ENCODE peak calls at places on chromosomes 7 and 10, in ten cellular contexts. One of them, this sample, is unnamed.

GRCh38 chr10:30456262-30456661 is 22.3 kb downstream of the MAP3K8 start:
- DNase-seq in kidney epithelial cell: no peak
- DNase-seq in mucosa of descending colon: no peak
- DNase-seq in thyroid gland: no peak
- DNase-seq in cardiac muscle cell: no peak
- DNase-seq in fibroblast of lung: no peak
- DNase-seq in psoas muscle: no peak
- DNase-seq in body of pancreas: no peak
- DNase-seq in mammary epithelial cell: no peak
- DNase-seq in hepatocyte: no peak
- DNase-seq in this sample: peak; percentile 48

GRCh38 chr7:135508853-135509588 is 881 bp downstream of the CNOT4 start:
- DNase-seq in mucosa of descending colon: no peak
- DNase-seq in body of pancreas: peak; percentile 16
- DNase-seq in hepatocyte: peak; percentile 39
- DNase-seq in fibroblast of lung: peak; percentile 34
- DNase-seq in mammary epithelial cell: peak; percentile 44
- DNase-seq in kidney epithelial cell: no peak
- DNase-seq in psoas muscle: no peak
- DNase-seq in cardiac muscle cell: peak; percentile 34
- DNase-seq in thyroid gland: peak; percentile 18
- DNase-seq in this sample: no peak

GRCh38 chr10:109306698-109307097 is 616.6 kb downstream of the XPNPEP1 start:
- DNase-seq in cardiac muscle cell: no peak
- DNase-seq in hepatocyte: no peak
- DNase-seq in kidney epithelial cell: no peak
- DNase-seq in thyroid gland: no peak
- DNase-seq in psoas muscle: no peak
- DNase-seq in fibroblast of lung: peak; percentile 32
- DNase-seq in body of pancreas: no peak
- DNase-seq in mammary epithelial cell: no peak
- DNase-seq in mucosa of descending colon: no peak
- DNase-seq in this sample: no peak

GRCh38 chr10:112562803-112563663 is 116.0 kb downstream of the VTI1A start:
- DNase-seq in hepatocyte: peak; percentile 8
- DNase-seq in kidney epithelial cell: no peak
- DNase-seq in fibroblast of lung: peak; percentile 28
- DNase-seq in thyroid gland: no peak
- DNase-seq in psoas muscle: no peak
- DNase-seq in body of pancreas: no peak
- DNase-seq in mucosa of descending colon: no peak
- DNase-seq in mammary epithelial cell: no peak
- DNase-seq in cardiac muscle cell: peak; percentile 39
- DNase-seq in this sample: no peak

GRCh38 chr7:128073671-128074070 is 42.4 kb upstream of the LRRC4 start:
- DNase-seq in fibroblast of lung: no peak
- DNase-seq in body of pancreas: no peak
- DNase-seq in thyroid gland: no peak
- DNase-seq in cardiac muscle cell: no peak
- DNase-seq in kidney epithelial cell: no peak
- DNase-seq in mammary epithelial cell: no peak
- DNase-seq in hepatocyte: no peak
- DNase-seq in mucosa of descending colon: no peak
- DNase-seq in psoas muscle: peak; percentile 15
- DNase-seq in this sample: no peak

GRCh38 chr10:655184-655583 is 34.3 kb downstream of the DIP2C start:
- DNase-seq in mammary epithelial cell: no peak
- DNase-seq in body of pancreas: no peak
- DNase-seq in psoas muscle: no peak
- DNase-seq in fibroblast of lung: no peak
- DNase-seq in hepatocyte: no peak
- DNase-seq in mucosa of descending colon: no peak
- DNase-seq in kidney epithelial cell: no peak
- DNase-seq in thyroid gland: no peak
- DNase-seq in cardiac muscle cell: no peak
- DNase-seq in this sample: no peak

GRCh38 chr7:130845581-130846085 is 111.6 kb upstream of the KLF14 start:
- DNase-seq in kidney epithelial cell: no peak
- DNase-seq in mammary epithelial cell: peak; percentile 90
- DNase-seq in fibroblast of lung: peak; percentile 89
- DNase-seq in mucosa of descending colon: no peak
- DNase-seq in thyroid gland: no peak
- DNase-seq in body of pancreas: no peak
- DNase-seq in psoas muscle: no peak
- DNase-seq in hepatocyte: no peak
- DNase-seq in cardiac muscle cell: peak; percentile 46
- DNase-seq in this sample: no peak

GRCh38 chr7:70426249-70426880 is 705.6 kb upstream of the GALNT17 start:
- DNase-seq in fibroblast of lung: no peak
- DNase-seq in body of pancreas: no peak
- DNase-seq in mucosa of descending colon: no peak
- DNase-seq in mammary epithelial cell: no peak
- DNase-seq in thyroid gland: no peak
- DNase-seq in kidney epithelial cell: no peak
- DNase-seq in cardiac muscle cell: no peak
- DNase-seq in psoas muscle: no peak
- DNase-seq in hepatocyte: no peak
- DNase-seq in this sample: peak; percentile 56

GRCh38 chr10:113746188-113746950 is 5.1 kb upstream of the PLEKHS1 start:
- DNase-seq in kidney epithelial cell: no peak
- DNase-seq in thyroid gland: peak; percentile 25
- DNase-seq in psoas muscle: no peak
- DNase-seq in mammary epithelial cell: no peak
- DNase-seq in mucosa of descending colon: peak; percentile 69
- DNase-seq in body of pancreas: no peak
- DNase-seq in cardiac muscle cell: peak; percentile 49
- DNase-seq in fibroblast of lung: peak; percentile 54
- DNase-seq in hepatocyte: peak; percentile 35
- DNase-seq in this sample: no peak

GRCh38 chr10:71710519-71710918 is 9.1 kb downstream of the C10orf105 start:
- DNase-seq in kidney epithelial cell: no peak
- DNase-seq in fibroblast of lung: no peak
- DNase-seq in hepatocyte: no peak
- DNase-seq in thyroid gland: no peak
- DNase-seq in psoas muscle: no peak
- DNase-seq in body of pancreas: no peak
- DNase-seq in cardiac muscle cell: no peak
- DNase-seq in mucosa of descending colon: no peak
- DNase-seq in mammary epithelial cell: no peak
- DNase-seq in this sample: no peak

GRCh38 chr10:71708301-71708703 is 11.3 kb downstream of the C10orf105 start:
- DNase-seq in mammary epithelial cell: no peak
- DNase-seq in thyroid gland: peak; percentile 48
- DNase-seq in mucosa of descending colon: no peak
- DNase-seq in psoas muscle: peak; percentile 75
- DNase-seq in body of pancreas: no peak
- DNase-seq in hepatocyte: peak; percentile 75
- DNase-seq in cardiac muscle cell: peak; percentile 53
- DNase-seq in fibroblast of lung: peak; percentile 19
- DNase-seq in kidney epithelial cell: no peak
- DNase-seq in this sample: peak; percentile 59

GRCh38 chr10:71711052-71711623 is 8.4 kb downstream of the C10orf105 start:
- DNase-seq in fibroblast of lung: no peak
- DNase-seq in kidney epithelial cell: no peak
- DNase-seq in mucosa of descending colon: no peak
- DNase-seq in psoas muscle: no peak
- DNase-seq in body of pancreas: no peak
- DNase-seq in hepatocyte: no peak
- DNase-seq in thyroid gland: no peak
- DNase-seq in mammary epithelial cell: peak; percentile 72
- DNase-seq in cardiac muscle cell: no peak
- DNase-seq in this sample: no peak

GRCh38 chr10:71707240-71707789 is 12.3 kb downstream of the C10orf105 start:
- DNase-seq in mucosa of descending colon: no peak
- DNase-seq in hepatocyte: no peak
- DNase-seq in mammary epithelial cell: no peak
- DNase-seq in thyroid gland: no peak
- DNase-seq in cardiac muscle cell: no peak
- DNase-seq in psoas muscle: no peak
- DNase-seq in body of pancreas: no peak
- DNase-seq in fibroblast of lung: no peak
- DNase-seq in kidney epithelial cell: no peak
- DNase-seq in this sample: no peak

GRCh38 chr10:71708897-71709882 is 10.4 kb downstream of the C10orf105 start:
- DNase-seq in kidney epithelial cell: no peak
- DNase-seq in cardiac muscle cell: no peak
- DNase-seq in mammary epithelial cell: no peak
- DNase-seq in hepatocyte: no peak
- DNase-seq in thyroid gland: no peak
- DNase-seq in mucosa of descending colon: no peak
- DNase-seq in fibroblast of lung: no peak
- DNase-seq in psoas muscle: no peak
- DNase-seq in body of pancreas: no peak
- DNase-seq in this sample: no peak
- TF ChIP-seq CTCF in kidney epithelial cell: no peak
- TF ChIP-seq CTCF in cardiac muscle cell: no peak
- TF ChIP-seq CTCF in mammary epithelial cell: no peak
- TF ChIP-seq CTCF in hepatocyte: no peak
- TF ChIP-seq CTCF in thyroid gland: no peak
- TF ChIP-seq CTCF in mucosa of descending colon: no peak
- TF ChIP-seq CTCF in fibroblast of lung: no peak
- TF ChIP-seq CTCF in psoas muscle: no peak
- TF ChIP-seq CTCF in body of pancreas: no peak
- TF ChIP-seq CTCF in this sample: no peak

GRCh38 chr10:61960396-61961120 is 59.1 kb downstream of the ARID5B start:
- DNase-seq in hepatocyte: no peak
- DNase-seq in mammary epithelial cell: no peak
- DNase-seq in psoas muscle: no peak
- DNase-seq in kidney epithelial cell: no peak
- DNase-seq in body of pancreas: no peak
- DNase-seq in fibroblast of lung: no peak
- DNase-seq in mucosa of descending colon: no peak
- DNase-seq in cardiac muscle cell: no peak
- DNase-seq in thyroid gland: no peak
- DNase-seq in this sample: no peak
- H3K36me3 ChIP-seq in hepatocyte: no peaks in the 10 kb centered on the region
- H3K36me3 ChIP-seq in mammary epithelial cell: no peaks in the 10 kb centered on the region
- H3K36me3 ChIP-seq in psoas muscle: no peaks in the 10 kb centered on the region
- H3K36me3 ChIP-seq in kidney epithelial cell: no peaks in the 10 kb centered on the region
- H3K36me3 ChIP-seq in body of pancreas: no peaks in the 10 kb centered on the region
- H3K36me3 ChIP-seq in fibroblast of lung: peaks cover 4% of the 10 kb centered on the region
- H3K36me3 ChIP-seq in mucosa of descending colon: no peaks in the 10 kb centered on the region
- H3K36me3 ChIP-seq in cardiac muscle cell: no peaks in the 10 kb centered on the region
- H3K36me3 ChIP-seq in thyroid gland: no peaks in the 10 kb centered on the region
- H3K36me3 ChIP-seq in this sample: no peaks in the 10 kb centered on the region

GRCh38 chr10:103493362-103493871 is at the start of gene NEURL1:
- DNase-seq in kidney epithelial cell: no peak
- DNase-seq in hepatocyte: peak; percentile 61
- DNase-seq in psoas muscle: peak; percentile 55
- DNase-seq in mucosa of descending colon: no peak
- DNase-seq in thyroid gland: peak; percentile 16
- DNase-seq in fibroblast of lung: no peak
- DNase-seq in cardiac muscle cell: no peak
- DNase-seq in mammary epithelial cell: no peak
- DNase-seq in body of pancreas: peak; percentile 32
- DNase-seq in this sample: no peak

GRCh38 chr10:103492655-103493261 is 747 bp upstream of the NEURL1 start:
- DNase-seq in fibroblast of lung: no peak
- DNase-seq in thyroid gland: no peak
- DNase-seq in mammary epithelial cell: no peak
- DNase-seq in mucosa of descending colon: no peak
- DNase-seq in cardiac muscle cell: no peak
- DNase-seq in kidney epithelial cell: no peak
- DNase-seq in hepatocyte: no peak
- DNase-seq in body of pancreas: no peak
- DNase-seq in psoas muscle: peak; percentile 9
- DNase-seq in this sample: no peak

GRCh38 chr10:103493911-103494877 is 689 bp downstream of the NEURL1 start:
- DNase-seq in mucosa of descending colon: no peak
- DNase-seq in hepatocyte: peak; percentile 41
- DNase-seq in body of pancreas: peak; percentile 46
- DNase-seq in fibroblast of lung: no peak
- DNase-seq in thyroid gland: no peak
- DNase-seq in cardiac muscle cell: no peak
- DNase-seq in psoas muscle: peak; percentile 60
- DNase-seq in kidney epithelial cell: no peak
- DNase-seq in mammary epithelial cell: no peak
- DNase-seq in this sample: peak; percentile 47

GRCh38 chr10:103490986-103491314 is 2.6 kb upstream of the NEURL1 start:
- DNase-seq in mucosa of descending colon: peak; percentile 16
- DNase-seq in body of pancreas: no peak
- DNase-seq in cardiac muscle cell: no peak
- DNase-seq in thyroid gland: no peak
- DNase-seq in mammary epithelial cell: no peak
- DNase-seq in hepatocyte: no peak
- DNase-seq in psoas muscle: peak; percentile 10
- DNase-seq in kidney epithelial cell: no peak
- DNase-seq in fibroblast of lung: no peak
- DNase-seq in this sample: no peak

DNA sequence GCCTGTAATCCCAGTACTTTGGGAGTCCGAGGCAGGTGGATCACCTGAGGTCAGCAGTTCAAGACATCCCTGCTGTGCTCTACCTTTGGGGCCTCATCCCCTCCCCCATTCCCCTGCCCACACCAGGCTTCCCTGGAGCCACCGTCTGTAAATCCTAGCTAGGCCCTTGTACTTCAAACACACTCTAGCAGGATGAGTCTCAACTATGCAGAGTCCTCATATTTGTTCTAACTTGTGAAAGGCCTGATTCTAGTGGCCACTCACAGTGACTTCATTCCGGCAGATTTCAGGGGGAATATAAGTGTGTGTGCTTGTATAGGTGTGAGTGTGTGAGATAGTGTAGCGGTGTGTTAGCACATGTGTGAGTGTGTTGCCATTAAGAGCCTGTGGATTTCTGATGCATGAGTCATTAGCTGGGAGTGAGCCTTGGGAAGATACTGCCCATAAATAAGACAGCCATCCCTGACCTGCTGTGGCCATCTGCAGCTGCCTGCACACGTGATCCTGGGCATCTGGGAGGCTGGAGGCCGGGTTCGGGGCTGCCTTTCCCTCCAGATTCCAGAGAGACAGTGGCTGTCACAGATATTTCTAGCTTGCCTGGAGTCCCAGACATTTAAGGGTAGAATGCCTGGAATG is 1.7 kb upstream of the NEURL1 start:
- DNase-seq in psoas muscle: peak; percentile 56
- DNase-seq in thyroid gland: no peak
- DNase-seq in mucosa of descending colon: no peak
- DNase-seq in kidney epithelial cell: peak; percentile 97
- DNase-seq in cardiac muscle cell: peak; percentile 91
- DNase-seq in fibroblast of lung: peak; percentile 92
- DNase-seq in body of pancreas: no peak
- DNase-seq in hepatocyte: peak; percentile 88
- DNase-seq in mammary epithelial cell: peak; percentile 84
- DNase-seq in this sample: no peak
- TF ChIP-seq CTCF in psoas muscle: no peak
- TF ChIP-seq CTCF in thyroid gland: no peak
- TF ChIP-seq CTCF in mucosa of descending colon: no peak
- TF ChIP-seq CTCF in kidney epithelial cell: no peak
- TF ChIP-seq CTCF in cardiac muscle cell: no peak
- TF ChIP-seq CTCF in fibroblast of lung: no peak
- TF ChIP-seq CTCF in body of pancreas: no peak
- TF ChIP-seq CTCF in hepatocyte: no peak
- TF ChIP-seq CTCF in mammary epithelial cell: no peak
- TF ChIP-seq CTCF in this sample: no peak

DNA sequence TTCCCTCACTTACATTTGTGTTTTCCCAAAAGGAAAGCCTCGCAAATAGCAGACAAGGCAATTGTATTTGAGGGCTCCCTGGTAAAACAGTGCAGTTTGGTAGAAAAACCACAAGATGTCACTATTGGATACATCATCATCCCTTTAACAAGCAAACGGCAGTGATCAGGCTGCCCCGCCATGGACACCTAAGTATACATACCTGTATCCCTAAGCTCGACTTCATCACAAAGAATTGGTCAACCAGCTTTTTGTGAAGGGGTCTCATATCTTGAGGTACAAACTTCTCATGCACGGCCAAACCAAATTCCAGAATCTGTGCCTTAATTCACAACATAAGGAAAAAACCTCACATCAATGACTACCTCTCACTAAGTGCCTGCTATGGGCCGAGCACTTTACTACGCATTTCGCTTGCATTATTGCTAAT is 179.5 kb upstream of the IMMP2L start:
- DNase-seq in hepatocyte: peak; percentile 82
- DNase-seq in psoas muscle: no peak
- DNase-seq in kidney epithelial cell: no peak
- DNase-seq in mucosa of descending colon: no peak
- DNase-seq in fibroblast of lung: peak; percentile 63
- DNase-seq in body of pancreas: peak; percentile 71
- DNase-seq in cardiac muscle cell: peak; percentile 84
- DNase-seq in thyroid gland: peak; percentile 62
- DNase-seq in mammary epithelial cell: peak; percentile 60
- DNase-seq in this sample: no peak
- H3K36me3 ChIP-seq in hepatocyte: no peaks in the 10 kb centered on the region
- H3K36me3 ChIP-seq in psoas muscle: no peaks in the 10 kb centered on the region
- H3K36me3 ChIP-seq in kidney epithelial cell: peaks cover 1% of the 10 kb centered on the region
- H3K36me3 ChIP-seq in mucosa of descending colon: no peaks in the 10 kb centered on the region
- H3K36me3 ChIP-seq in fibroblast of lung: no peaks in the 10 kb centered on the region
- H3K36me3 ChIP-seq in body of pancreas: no peaks in the 10 kb centered on the region
- H3K36me3 ChIP-seq in cardiac muscle cell: no peaks in the 10 kb centered on the region
- H3K36me3 ChIP-seq in thyroid gland: no peaks in the 10 kb centered on the region
- H3K36me3 ChIP-seq in mammary epithelial cell: no peaks in the 10 kb centered on the region
- H3K36me3 ChIP-seq in this sample: no peaks in the 10 kb centered on the region

This sample was measured in GM06990.